ENCODE peak calls at places on chromosomes 16 and 17, in six cellular contexts. P is neural progenitor cell, Q is brain microvascular endothelial cell, Y is AG04450, T is RKO, A is AG10803. Z is an unnamed sample.

GRCh38 chr17:69375229-69375628 is 39.3 kb upstream of the MAP2K6 start:
- DNase-seq in A (no peak), Y (no peak), P (no peak), Q (no peak), T (no peak), Z (no peak)

GRCh38 chr16:30185683-30186421 is 2.5 kb downstream of the CORO1A start:
- DNase-seq in A (no peak), Y (no peak), T (no peak), P (no peak), Q (no peak), Z (peak)

GRCh38 chr17:63349478-63350000 is 96.6 kb downstream of the CYB561 start:
- DNase-seq in Y (no peak), Q (peak), A (peak), P (no peak), T (no peak), Z (no peak)

GRCh38 chr16:70652322-70652721 is 6.0 kb downstream of the IL34 start:
- DNase-seq in A (no peak), P (no peak), Q (no peak), T (no peak), Y (no peak), Z (no peak)

GRCh38 chr17:42759982-42760651 is 910 bp upstream of the RAMP2 start:
- DNase-seq in T (no peak), P (no peak), Y (no peak), A (no peak), Q (no peak), Z (no peak)

GRCh38 chr16:1363501-1364041 is 11.8 kb downstream of the GNPTG start:
- DNase-seq in P (peak), Q (no peak), A (peak), T (no peak), Y (no peak), Z (peak)

GRCh38 chr17:78724544-78724943 is 57.5 kb downstream of the CYTH1 start:
- DNase-seq in T (no peak), Q (no peak), Y (no peak), P (peak), A (no peak), Z (no peak)

GRCh38 chr17:6752068-6752909 is 3.6 kb upstream of the XAF1 start:
- DNase-seq in Y (peak), Q (peak), T (peak), A (peak), P (no peak), Z (no peak)

GRCh38 chr16:62909597-62909996 is 873.4 kb upstream of the CDH8 start:
- DNase-seq in T (no peak), P (no peak), Y (no peak), Q (no peak), A (no peak), Z (no peak)

GRCh38 chr17:21688293-21688949 is 3.9 kb upstream of the KCNJ18 start:
- DNase-seq in P (no peak), Q (no peak), T (no peak), A (no peak), Y (no peak), Z (peak)

GRCh38 chr16:79170565-79171242 is 429.8 kb downstream of the MAF start:
- DNase-seq in Q (peak), P (no peak), T (no peak), A (no peak), Y (no peak), Z (no peak)

GRCh38 chr17:17104494-17104893 is 62.2 kb downstream of the MPRIP start:
- DNase-seq in Q (no peak), A (no peak), Y (no peak), T (no peak), P (no peak), Z (peak)

GRCh38 chr16:73059779-73060178 is 11.9 kb upstream of the ZFHX3 start:
- DNase-seq in Q (no peak), Y (no peak), T (no peak), A (no peak), P (no peak), Z (no peak)

GRCh38 chr17:76946111-76946771 is 78.0 kb downstream of the MGAT5B start:
- DNase-seq in T (no peak), Y (no peak), Q (no peak), P (peak), A (no peak), Z (no peak)

GRCh38 chr17:72717276-72717675 is 375.2 kb downstream of the SLC39A11 start:
- DNase-seq in Q (no peak), Y (no peak), P (no peak), T (no peak), A (no peak), Z (no peak)

GRCh38 chr17:3575506-3575905 is 17.9 kb upstream of the TRPV3 start:
- DNase-seq in P (no peak), T (peak), Y (no peak), Q (no peak), A (peak), Z (no peak)

GRCh38 chr16:70770968-70771552 is 29.9 kb downstream of the VAC14 start:
- DNase-seq in T (peak), P (peak), A (peak), Q (peak), Y (no peak), Z (no peak)

GRCh38 chr17:62704381-62704971 is 77.0 kb downstream of the MRC2 start:
- DNase-seq in Y (no peak), A (peak), P (no peak), Q (peak), T (peak), Z (peak)

GRCh38 chr17:62134397-62134796 is 69.3 kb upstream of the MED13 start:
- DNase-seq in T (no peak), Y (no peak), Q (no peak), P (no peak), A (peak), Z (no peak)

Z was measured in kidney.